ENCODE peak calls at places on chromosomes 5 and 9, in eight cellular contexts. A is CD8-positive, alpha-beta T cell; I is activated CD8-positive, alpha-beta T cell treated with anti-CD3 and anti-CD28 coated beads for 36 hours; G is left ventricle myocardium inferior; B is chondrocyte; L is fibroblast of lung; Z is sigmoid colon; T is brain microvascular endothelial cell. R is an unnamed sample.

GRCh38 chr5:29963956-29964355 is 1229.5 kb upstream of the CDH6 start:
- DNase-seq in A (no peak), I (no peak), G (no peak), B (no peak), L (no peak), Z (no peak), T (no peak), R (no peak)

GRCh38 chr5:31581498-31582099 is 49.5 kb downstream of the C5orf22 start:
- DNase-seq in A (no peak), I (no peak), G (no peak), B (no peak), L (peak; percentile 27), Z (no peak), T (no peak), R (peak; percentile 28)

GRCh38 chr5:87120518-87121314 is 147.0 kb upstream of the RASA1 start:
- DNase-seq in A (no peak), I (peak; percentile 48), G (no peak), B (no peak), L (peak; percentile 98), Z (no peak), T (peak; percentile 93), R (peak; percentile 18)

GRCh38 chr9:121562261-121562780 is 62.7 kb upstream of the GGTA1 start:
- DNase-seq in A (no peak), I (no peak), G (no peak), B (no peak), L (no peak), Z (no peak), T (no peak), R (no peak)

GRCh38 chr9:127049044-127049443 is 73.4 kb downstream of the ANGPTL2 start:
- DNase-seq in A (no peak), I (peak; percentile 51), G (no peak), B (no peak), L (peak; percentile 90), Z (peak; percentile 72), T (peak; percentile 81), R (no peak)

GRCh38 chr9:129509508-129509907 is 111.4 kb downstream of the C9orf50 start:
- DNase-seq in A (no peak), I (no peak), G (no peak), B (peak; percentile 5), L (peak; percentile 97), Z (no peak), T (peak; percentile 89), R (no peak)

GRCh38 chr5:77645158-77645994 is 6.9 kb upstream of the OTP start:
- DNase-seq in A (no peak), I (peak; percentile 28), G (no peak), B (no peak), L (no peak), Z (no peak), T (no peak), R (peak; percentile 90)

GRCh38 chr5:172646716-172647285 is 5.7 kb downstream of the NEURL1B start:
- DNase-seq in A (no peak), I (no peak), G (peak; percentile 47), B (no peak), L (no peak), Z (peak; percentile 92), T (peak; percentile 36), R (no peak)

GRCh38 chr9:91740713-91741112 is 209.3 kb downstream of the ROR2 start:
- DNase-seq in A (no peak), I (no peak), G (peak; percentile 36), B (no peak), L (peak; percentile 64), Z (peak; percentile 93), T (peak; percentile 68), R (no peak)

GRCh38 chr9:69122391-69123141 is 51.5 kb upstream of the TJP2 start:
- DNase-seq in A (no peak), I (no peak), G (no peak), B (no peak), L (peak; percentile 87), Z (no peak), T (peak; percentile 79), R (no peak)

GRCh38 chr5:67095346-67095871 is 101.2 kb downstream of the CD180 start:
- DNase-seq in A (no peak), I (no peak), G (peak; percentile 80), B (no peak), L (peak; percentile 44), Z (peak; percentile 90), T (peak; percentile 25), R (no peak)

GRCh38 chr9:78273761-78274160 is 23.2 kb upstream of the PSAT1 start:
- DNase-seq in A (no peak), I (no peak), G (no peak), B (no peak), L (peak; percentile 36), Z (no peak), T (peak; percentile 39), R (no peak)

GRCh38 chr5:124669956-124670671 is 76.3 kb downstream of the ZNF608 start:
- DNase-seq in A (no peak), I (no peak), G (no peak), B (no peak), L (peak; percentile 82), Z (no peak), T (no peak), R (no peak)

GRCh38 chr9:792331-793260 is 48.9 kb upstream of the DMRT1 start:
- DNase-seq in A (no peak), I (no peak), G (no peak), B (no peak), L (no peak), Z (no peak), T (no peak), R (no peak)

GRCh38 chr9:110040788-110041187 is 167.2 kb downstream of the C9orf152 start:
- DNase-seq in A (no peak), I (no peak), G (no peak), B (no peak), L (peak; percentile 85), Z (no peak), T (no peak), R (no peak)

GRCh38 chr9:132502480-132502879 is 79.9 kb upstream of the BARHL1 start:
- DNase-seq in A (no peak), I (no peak), G (no peak), B (no peak), L (no peak), Z (no peak), T (no peak), R (no peak)

GRCh38 chr5:172282277-172283019 is 1.1 kb downstream of the UBTD2 start:
- DNase-seq in A (no peak), I (no peak), G (no peak), B (no peak), L (peak; percentile 64), Z (no peak), T (no peak), R (no peak)

GRCh38 chr9:211557-211956 is 3.1 kb upstream of the DOCK8 start:
- DNase-seq in A (no peak), I (no peak), G (no peak), B (no peak), L (no peak), Z (peak; percentile 69), T (no peak), R (no peak)

GRCh38 chr9:136525841-136526499 is 19.9 kb downstream of the NOTCH1 start:
- DNase-seq in A (no peak), I (no peak), G (no peak), B (no peak), L (no peak), Z (peak; percentile 88), T (no peak), R (no peak)

GRCh38 chr5:145938699-145939531 is 2.5 kb downstream of the SH3RF2 start:
- DNase-seq in A (no peak), I (no peak), G (no peak), B (no peak), L (peak; percentile 70), Z (no peak), T (no peak), R (no peak)

GRCh38 chr9:36276840-36277239 is 18.6 kb upstream of the GNE start:
- DNase-seq in A (no peak), I (no peak), G (no peak), B (no peak), L (peak; percentile 90), Z (no peak), T (peak; percentile 76), R (no peak)

GRCh38 chr5:96177303-96177869 is 215.7 kb upstream of the ELL2 start:
- DNase-seq in A (no peak), I (no peak), G (no peak), B (no peak), L (peak; percentile 95), Z (no peak), T (peak; percentile 57), R (peak; percentile 32)

GRCh38 chr5:96180684-96181083 is 219.0 kb upstream of the ELL2 start:
- DNase-seq in A (no peak), I (no peak), G (no peak), B (no peak), L (no peak), Z (no peak), T (no peak), R (no peak)

GRCh38 chr5:96176022-96176421 is 214.4 kb upstream of the ELL2 start:
- DNase-seq in A (no peak), I (no peak), G (no peak), B (no peak), L (no peak), Z (no peak), T (no peak), R (no peak)

GRCh38 chr5:96172436-96172835 is 210.8 kb upstream of the ELL2 start:
- DNase-seq in A (no peak), I (no peak), G (no peak), B (no peak), L (peak; percentile 95), Z (no peak), T (peak; percentile 33), R (no peak)

GRCh38 chr5:96175090-96175489 is 213.4 kb upstream of the ELL2 start:
- DNase-seq in A (no peak), I (no peak), G (no peak), B (no peak), L (no peak), Z (no peak), T (no peak), R (no peak)
- TF ChIP-seq CTCF in A (peak; percentile 45), I (no peak), G (no peak), B (peak; percentile 57), L (no peak), Z (no peak), T (peak; percentile 54), R (no peak)

DNA sequence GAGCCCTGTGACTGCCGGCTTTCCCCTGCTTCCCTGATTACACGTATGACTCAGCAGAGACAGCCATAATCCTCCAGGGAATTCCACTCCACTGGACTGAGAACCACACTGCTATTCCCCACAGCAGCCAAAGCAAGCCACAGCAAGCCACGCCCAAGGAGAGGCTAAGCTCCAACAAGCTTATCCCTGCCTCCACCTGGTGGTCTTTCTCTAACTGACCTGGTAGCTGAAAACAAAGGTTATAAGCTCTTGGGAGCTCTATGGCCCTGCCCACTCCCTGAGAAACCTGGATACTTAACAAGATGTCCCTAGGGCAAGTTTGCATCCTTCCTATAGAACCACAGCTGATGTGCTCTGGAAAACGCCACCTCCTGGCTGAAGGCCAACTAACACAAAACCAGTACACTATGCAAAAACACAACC is 613.7 kb upstream of the CDH18 start:
- DNase-seq in A (no peak), I (no peak), G (no peak), B (no peak), L (peak; percentile 71), Z (no peak), T (peak; percentile 1), R (no peak)
- TF ChIP-seq CTCF in A (no peak), I (no peak), G (no peak), B (no peak), L (no peak), Z (no peak), T (no peak), R (no peak)

GRCh38 chr9:89171693-89172092 is 6.9 kb downstream of the SHC3 start:
- DNase-seq in A (no peak), I (no peak), G (no peak), B (no peak), L (no peak), Z (no peak), T (no peak), R (no peak)
- TF ChIP-seq CTCF in A (no peak), I (no peak), G (no peak), B (peak; percentile 18), L (no peak), Z (no peak), T (peak; percentile 21), R (no peak)

GRCh38 chr5:133316346-133317343 is 264.8 kb downstream of the HSPA4 start:
- DNase-seq in A (no peak), I (peak; percentile 28), G (no peak), B (no peak), L (no peak), Z (no peak), T (no peak), R (no peak)
- TF ChIP-seq CTCF in A (no peak), I (no peak), G (no peak), B (peak; percentile 39), L (no peak), Z (no peak), T (peak; percentile 51), R (no peak)

R was measured in GM13976.